ENCODE peak calls at places on chromosomes 11 and 22, in ten cellular contexts. F, J, X, S, N, V, Z, G, A and U are unnamed samples.
A peak's percentile ranks its signal among the peaks of the same experiment; 100 is the strongest.

GRCh38 chr11:63670077-63670737 is 969 bp downstream of the ATL3 start:
- DNase-seq in N (no peak), V (peak; percentile 71), J (no peak), S (no peak), X (no peak), F (no peak), G (no peak), Z (no peak), A (no peak), U (no peak)

GRCh38 chr11:109547356-109548027 is 125.5 kb downstream of the C11orf87 start:
- DNase-seq in J (no peak), F (peak; percentile 8), X (no peak), N (no peak), Z (no peak), G (no peak), V (peak; percentile 63), S (no peak), A (no peak), U (no peak)

GRCh38 chr11:122113836-122114235 is 2.2 kb downstream of the BLID start:
- DNase-seq in J (no peak), G (no peak), V (peak; percentile 80), Z (no peak), X (no peak), S (no peak), A (no peak), F (no peak), N (no peak), U (no peak)

GRCh38 chr11:108985611-108986279 is 320.9 kb downstream of the DDX10 start:
- DNase-seq in J (no peak), X (no peak), N (no peak), Z (no peak), G (no peak), S (no peak), F (no peak), A (no peak), V (peak; percentile 76), U (no peak)

GRCh38 chr11:95563173-95563572 is 226.4 kb downstream of the FAM76B start:
- DNase-seq in S (no peak), A (no peak), V (no peak), Z (no peak), J (no peak), X (no peak), F (no peak), G (no peak), N (no peak), U (no peak)

GRCh38 chr22:49632199-49633009 is 195.3 kb downstream of the BRD1 start:
- DNase-seq in A (no peak), G (peak; percentile 59), N (no peak), F (peak; percentile 57), J (no peak), X (peak; percentile 14), V (peak; percentile 52), Z (no peak), S (no peak), U (peak; percentile 11)

GRCh38 chr22:28243539-28243938 is 324.5 kb upstream of the PITPNB start:
- DNase-seq in G (no peak), A (no peak), X (no peak), N (no peak), V (peak; percentile 23), F (no peak), S (no peak), J (no peak), Z (no peak), U (no peak)

GRCh38 chr11:6646631-6647281 is 8.9 kb downstream of the DCHS1 start:
- DNase-seq in F (no peak), X (peak; percentile 39), J (peak; percentile 88), Z (no peak), N (no peak), V (peak; percentile 61), S (no peak), A (no peak), G (no peak), U (peak; percentile 58)

GRCh38 chr11:111403021-111403725 is 24.1 kb upstream of the POU2AF1 start:
- DNase-seq in G (no peak), A (no peak), S (no peak), F (no peak), X (no peak), N (no peak), J (no peak), V (no peak), Z (no peak), U (no peak)

GRCh38 chr22:20641198-20641892 is 132.6 kb upstream of the SERPIND1 start:
- DNase-seq in A (no peak), S (no peak), Z (no peak), J (no peak), V (no peak), F (no peak), N (peak; percentile 12), G (no peak), X (no peak), U (no peak)

GRCh38 chr22:39287076-39287743 is 32.2 kb downstream of the RPL3 start:
- DNase-seq in Z (no peak), N (no peak), A (no peak), V (peak; percentile 49), G (peak; percentile 78), S (peak; percentile 47), J (no peak), X (no peak), F (no peak), U (no peak)

GRCh38 chr11:75771646-75772410 is 3.2 kb downstream of the DGAT2 start:
- DNase-seq in A (no peak), S (peak; percentile 51), G (peak; percentile 57), Z (no peak), N (peak; percentile 78), V (peak; percentile 83), X (no peak), F (no peak), J (no peak), U (no peak)
- H3K27me3 ChIP-seq in A (no peaks in the 10 kb centered on the region), S (peaks cover 4% of the 10 kb centered on the region), G (no peaks in the 10 kb centered on the region), Z (no peaks in the 10 kb centered on the region), N (no peaks in the 10 kb centered on the region), V (peaks cover 39% of the 10 kb centered on the region), X (no peaks in the 10 kb centered on the region), F (no peaks in the 10 kb centered on the region), J (no peaks in the 10 kb centered on the region), U (peaks cover 3% of the 10 kb centered on the region)

GRCh38 chr11:117183724-117184349 is 5.3 kb downstream of the SIDT2 start:
- DNase-seq in G (peak; percentile 21), J (peak; percentile 10), F (no peak), A (no peak), Z (no peak), S (no peak), N (no peak), X (no peak), V (no peak), U (no peak)
- H3K4me1 ChIP-seq in G (no peaks in the 10 kb centered on the region), J (peaks cover 10% of the 10 kb centered on the region), F (peaks cover 8% of the 10 kb centered on the region), A (peaks cover 22% of the 10 kb centered on the region), Z (peaks cover 39% of the 10 kb centered on the region), S (peaks cover 29% of the 10 kb centered on the region), N (peaks cover 22% of the 10 kb centered on the region), X (peaks cover 19% of the 10 kb centered on the region), V (peaks cover 4% of the 10 kb centered on the region), U (peaks cover 20% of the 10 kb centered on the region)

GRCh38 chr11:120255519-120255866 is 15.6 kb downstream of the POU2F3 start:
- DNase-seq in N (no peak), G (no peak), A (no peak), S (no peak), V (no peak), J (no peak), Z (no peak), F (no peak), X (no peak), U (no peak)
- H3K27me3 ChIP-seq in N (peaks cover 13% of the 10 kb centered on the region), G (no peaks in the 10 kb centered on the region), A (no peaks in the 10 kb centered on the region), S (peaks cover 79% of the 10 kb centered on the region), V (peaks cover 23% of the 10 kb centered on the region), J (no peaks in the 10 kb centered on the region), Z (no peaks in the 10 kb centered on the region), F (peaks cover 70% of the 10 kb centered on the region), X (no peaks in the 10 kb centered on the region), U (peaks cover 22% of the 10 kb centered on the region)

GRCh38 chr22:46106279-46107022 is 43.9 kb upstream of the PPARA start:
- DNase-seq in A (no peak), Z (no peak), J (peak; percentile 42), N (no peak), G (no peak), X (no peak), S (no peak), F (no peak), V (no peak), U (no peak)
- H3K4me1 ChIP-seq in A (peaks cover 94% of the 10 kb centered on the region), Z (peaks cover 100% of the 10 kb centered on the region), J (peaks cover 93% of the 10 kb centered on the region), N (peaks cover 87% of the 10 kb centered on the region), G (no peaks in the 10 kb centered on the region), X (no peaks in the 10 kb centered on the region), S (peaks cover 96% of the 10 kb centered on the region), F (peaks cover 5% of the 10 kb centered on the region), V (peaks cover 71% of the 10 kb centered on the region), U (peaks cover 97% of the 10 kb centered on the region)

GRCh38 chr11:86693501-86693900 is 21.1 kb upstream of the ME3 start:
- DNase-seq in G (no peak), S (no peak), V (no peak), X (no peak), N (no peak), A (no peak), F (no peak), J (no peak), Z (no peak), U (no peak)
- H3K27me3 ChIP-seq in G (no peaks in the 10 kb centered on the region), S (no peaks in the 10 kb centered on the region), V (no peaks in the 10 kb centered on the region), X (no peaks in the 10 kb centered on the region), N (no peaks in the 10 kb centered on the region), A (no peaks in the 10 kb centered on the region), F (no peaks in the 10 kb centered on the region), J (no peaks in the 10 kb centered on the region), Z (no peaks in the 10 kb centered on the region), U (no peaks in the 10 kb centered on the region)

GRCh38 chr11:116876656-116877055 is 39.2 kb upstream of the APOA1 start:
- DNase-seq in F (no peak), X (no peak), V (no peak), A (no peak), J (no peak), Z (no peak), G (no peak), N (no peak), S (no peak), U (no peak)

GRCh38 chr11:116875194-116875593 is 37.8 kb upstream of the APOA1 start:
- DNase-seq in F (no peak), J (no peak), N (no peak), V (no peak), X (no peak), A (no peak), S (no peak), Z (no peak), G (no peak), U (no peak)

GRCh38 chr11:116871248-116871647 is 33.8 kb upstream of the APOA1 start:
- DNase-seq in F (peak; percentile 20), V (peak; percentile 78), Z (no peak), X (no peak), N (no peak), G (no peak), S (no peak), J (no peak), A (no peak), U (no peak)

GRCh38 chr11:116874251-116874650 is 36.8 kb upstream of the APOA1 start:
- DNase-seq in A (no peak), N (no peak), Z (no peak), S (no peak), G (no peak), V (no peak), F (no peak), J (no peak), X (no peak), U (no peak)

DNA sequence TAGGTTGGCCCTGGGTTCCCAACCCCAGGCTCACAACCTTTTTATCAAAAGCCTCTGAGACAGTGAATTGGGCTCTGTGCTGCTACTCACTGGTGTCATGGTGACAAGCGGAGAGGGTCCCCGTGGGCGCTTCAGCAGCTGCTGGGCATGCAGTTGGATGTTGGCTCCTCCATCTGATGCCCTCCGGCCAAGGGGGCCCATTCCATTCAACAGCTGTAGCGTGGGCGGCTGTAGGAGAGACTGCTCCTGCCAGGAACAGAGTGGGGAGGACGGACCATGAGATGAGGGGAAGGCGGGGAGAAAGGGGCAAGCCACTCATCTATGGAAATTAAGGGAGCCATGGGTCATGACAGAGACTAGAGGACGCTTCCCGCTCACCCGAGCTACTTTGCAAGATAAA is 36.0 kb upstream of the APOA1 start:
- DNase-seq in Z (no peak), A (no peak), X (no peak), V (no peak), S (no peak), F (no peak), N (no peak), G (no peak), J (no peak), U (no peak)
- H3K4me1 ChIP-seq in Z (no peaks in the 10 kb centered on the region), A (no peaks in the 10 kb centered on the region), X (no peaks in the 10 kb centered on the region), V (peaks cover 5% of the 10 kb centered on the region), S (no peaks in the 10 kb centered on the region), F (no peaks in the 10 kb centered on the region), N (no peaks in the 10 kb centered on the region), G (no peaks in the 10 kb centered on the region), J (no peaks in the 10 kb centered on the region), U (peaks cover 6% of the 10 kb centered on the region)